ENCODE peak calls at places on chromosomes 16 and 17, in four cellular contexts. L, I, K and A are unnamed samples.

GRCh38 chr16:19524866-19525723 is 1.4 kb downstream of the CCP110 start:
- DNase-seq in L (no peak), I (no peak), K (no peak), A (no peak)

GRCh38 chr17:68771867-68772515 is 170.8 kb upstream of the FAM20A start:
- DNase-seq in L (no peak), I (peak), K (peak), A (peak)

GRCh38 chr17:17635126-17635525 is 43.6 kb upstream of the PEMT start:
- DNase-seq in L (no peak), I (no peak), K (no peak), A (no peak)

GRCh38 chr17:78958556-78959191 is 21.0 kb downstream of the LGALS3BP start:
- DNase-seq in L (no peak), I (peak), K (no peak), A (no peak)

GRCh38 chr16:69319381-69319780 is 8.2 kb downstream of the VPS4A start:
- DNase-seq in L (no peak), I (no peak), K (no peak), A (no peak)

GRCh38 chr17:70184770-70185169 is 15.4 kb downstream of the KCNJ2 start:
- DNase-seq in L (no peak), I (no peak), K (no peak), A (no peak)

GRCh38 chr16:70738083-70738977 is 52.5 kb upstream of the MTSS2 start:
- DNase-seq in L (peak), I (peak), K (peak), A (peak)

GRCh38 chr17:6495450-6496115 is 51.3 kb downstream of the PIMREG start:
- DNase-seq in L (no peak), I (no peak), K (no peak), A (no peak)

GRCh38 chr16:11264155-11264832 is 4.8 kb downstream of the TNP2 start:
- DNase-seq in L (no peak), I (no peak), K (no peak), A (no peak)

GRCh38 chr17:40566027-40566426 is 755 bp upstream of the CCR7 start:
- DNase-seq in L (no peak), I (no peak), K (no peak), A (no peak)

GRCh38 chr17:79019631-79020584 is 4.1 kb upstream of the C1QTNF1 start:
- DNase-seq in L (no peak), I (peak), K (peak), A (no peak)

GRCh38 chr16:11563493-11564040 is 23.2 kb downstream of the LITAF start:
- DNase-seq in L (no peak), I (no peak), K (peak), A (no peak)

GRCh38 chr16:30658731-30659506 is 688 bp downstream of the FBRS start:
- DNase-seq in L (peak), I (peak), K (peak), A (peak)

GRCh38 chr16:30893082-30893743 is 664 bp downstream of the BCL7C start:
- DNase-seq in L (peak), I (peak), K (no peak), A (no peak)

GRCh38 chr17:62718420-62718819 is 89.7 kb downstream of the MARCHF10 start:
- DNase-seq in L (no peak), I (no peak), K (no peak), A (no peak)

GRCh38 chr17:73025041-73025440 is 67.4 kb downstream of the SLC39A11 start:
- DNase-seq in L (no peak), I (no peak), K (no peak), A (no peak)

GRCh38 chr16:1300664-1301476 is 8.6 kb upstream of the UBE2I start:
- DNase-seq in L (peak), I (peak), K (peak), A (peak)

GRCh38 chr17:70336411-70336810 is 167.1 kb downstream of the KCNJ2 start:
- DNase-seq in L (no peak), I (no peak), K (no peak), A (no peak)

GRCh38 chr16:88910284-88911147 is 44.1 kb upstream of the PABPN1L start:
- DNase-seq in L (no peak), I (no peak), K (no peak), A (no peak)

GRCh38 chr17:46978489-46979022 is 497 bp downstream of the RPRML start:
- DNase-seq in L (peak), I (peak), K (no peak), A (peak)

GRCh38 chr17:35291802-35292201 is 48.9 kb downstream of the SLFN5 start:
- DNase-seq in L (no peak), I (no peak), K (no peak), A (no peak)

GRCh38 chr16:6732166-6732565 is 600.5 kb upstream of the RBFOX1 start:
- DNase-seq in L (no peak), I (no peak), K (no peak), A (no peak)

GRCh38 chr17:56440391-56440790 is 153.1 kb upstream of the NOG start:
- DNase-seq in L (no peak), I (no peak), K (no peak), A (no peak)

GRCh38 chr17:55518549-55518948 is 7.3 kb upstream of the SMIM36 start:
- DNase-seq in L (no peak), I (no peak), K (no peak), A (no peak)

GRCh38 chr17:19830061-19830460 is 37.7 kb downstream of the ULK2 start:
- DNase-seq in L (no peak), I (no peak), K (no peak), A (no peak)

GRCh38 chr17:59026176-59026939 is 80.3 kb downstream of the TRIM37 start:
- DNase-seq in L (no peak), I (no peak), K (no peak), A (no peak)

GRCh38 chr17:45143767-45144198 is 4.5 kb upstream of the HEXIM1 start:
- DNase-seq in L (peak), I (peak), K (no peak), A (no peak)

GRCh38 chr17:1563786-1564613 is 1.4 kb upstream of the PITPNA start:
- DNase-seq in L (no peak), I (peak), K (no peak), A (no peak)

GRCh38 chr17:35257080-35257701 is 14.3 kb downstream of the SLFN5 start:
- DNase-seq in L (no peak), I (no peak), K (peak), A (no peak)

GRCh38 chr17:68060336-68060735 is 24.8 kb downstream of the KPNA2 start:
- DNase-seq in L (no peak), I (no peak), K (no peak), A (no peak)

GRCh38 chr17:28174352-28175046 is 132.0 kb downstream of the NLK start:
- DNase-seq in L (no peak), I (no peak), K (no peak), A (no peak)

GRCh38 chr17:65220732-65221131 is 83.6 kb downstream of the RGS9 start:
- DNase-seq in L (no peak), I (no peak), K (no peak), A (no peak)

GRCh38 chr17:76726766-76727718 is at the start of gene METTL23:
- DNase-seq in L (peak), I (no peak), K (peak), A (peak)

GRCh38 chr17:72119963-72120877 is 600 bp upstream of the SOX9 start:
- DNase-seq in L (peak), I (no peak), K (peak), A (peak)

GRCh38 chr17:2722611-2723010 is 11.0 kb upstream of the CLUH start:
- DNase-seq in L (no peak), I (no peak), K (no peak), A (no peak)

GRCh38 chr17:8940866-8941471 is 24.5 kb downstream of the PIK3R5 start:
- DNase-seq in L (no peak), I (no peak), K (no peak), A (no peak)

DNA sequence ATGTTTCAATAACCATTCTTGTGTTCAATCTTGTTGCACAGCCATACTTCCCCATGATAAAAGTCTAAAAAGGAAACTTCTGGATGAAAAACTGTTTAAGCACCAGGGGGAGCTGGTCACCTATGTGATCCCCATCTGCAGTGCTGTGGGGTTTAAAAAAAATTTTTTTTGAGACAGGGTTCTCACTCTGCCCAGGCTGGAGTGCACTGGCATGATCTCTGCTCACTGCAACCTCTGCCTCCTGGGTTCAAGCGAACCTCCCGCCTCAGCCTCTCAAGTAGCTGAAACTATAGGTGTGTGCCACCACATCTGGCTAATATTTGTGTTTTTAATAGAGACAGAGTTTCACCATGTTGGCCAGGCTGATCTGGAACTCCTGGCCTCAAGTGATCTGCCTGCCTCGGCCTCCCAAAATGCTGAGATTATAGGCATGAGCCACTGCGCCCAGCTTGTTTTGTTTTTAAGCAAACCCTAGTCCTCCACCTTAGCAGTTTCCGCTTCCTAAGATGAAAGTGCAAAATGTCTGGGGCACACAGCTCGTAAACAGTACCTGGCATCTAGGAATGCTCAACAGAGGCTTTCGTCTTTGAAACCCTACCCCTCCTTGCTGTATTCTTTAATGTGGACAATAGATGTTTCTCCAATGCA is 25.4 kb downstream of the DNAJA2 start:
- DNase-seq in L (peak), I (peak), K (peak), A (peak)
- TF ChIP-seq SP1 in L (no peak), I (no peak), K (no peak), A (no peak)

GRCh38 chr17:31582151-31582907 is 190.9 kb downstream of the RAB11FIP4 start:
- DNase-seq in L (no peak), I (no peak), K (no peak), A (no peak)
- TF ChIP-seq ELF4 in L (no peak), I (no peak), K (no peak), A (no peak)

GRCh38 chr16:4701791-4702465 is 8.6 kb downstream of the NUDT16L1 start:
- DNase-seq in L (no peak), I (no peak), K (no peak), A (no peak)
- TF ChIP-seq SP1 in L (no peak), I (no peak), K (no peak), A (no peak)

DNA sequence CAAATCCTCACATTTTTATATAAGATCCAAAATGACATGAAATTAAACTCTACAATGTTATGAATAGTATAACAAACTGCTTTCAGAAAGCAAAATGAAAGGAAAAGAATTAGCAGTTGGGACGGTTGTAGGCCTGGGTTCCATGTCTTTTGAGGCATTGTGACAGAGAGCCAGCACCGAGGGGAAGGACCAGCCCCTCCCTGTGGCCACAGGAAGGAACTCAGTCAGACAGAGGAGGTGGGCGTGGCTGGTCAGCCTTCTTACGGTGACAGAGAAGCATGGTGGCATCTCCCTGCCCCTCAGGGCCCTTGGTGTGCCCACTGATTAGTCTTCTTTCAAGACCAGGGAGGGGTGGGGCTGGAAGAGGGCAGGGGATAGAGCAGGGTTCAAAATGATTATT is 5.7 kb downstream of the ZNF319 start:
- DNase-seq in L (peak), I (peak), K (peak), A (peak)
- TF ChIP-seq ELF4 in L (no peak), I (no peak), K (no peak), A (no peak)

DNA sequence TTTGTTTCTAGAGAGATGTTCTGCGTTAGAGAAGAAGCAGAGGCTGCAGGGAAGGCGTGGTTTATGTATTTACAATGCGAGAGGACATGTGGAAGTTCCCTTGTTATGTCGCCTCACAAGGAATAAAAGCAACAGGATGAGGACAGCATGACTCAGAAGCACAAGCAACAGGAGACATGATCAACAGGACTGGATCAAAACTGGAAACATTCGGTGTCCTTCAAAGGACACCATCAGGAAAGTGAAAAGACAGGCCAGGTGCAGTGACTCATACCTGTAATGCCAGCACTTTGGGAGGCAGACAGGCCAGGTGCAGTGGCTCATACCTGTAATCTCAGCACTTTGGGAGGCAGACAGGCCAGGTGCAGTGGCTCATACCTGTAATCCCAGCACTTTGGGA is 52.6 kb downstream of the CCDC57 start:
- DNase-seq in L (no peak), I (no peak), K (no peak), A (no peak)
- TF ChIP-seq SP1 in L (no peak), I (no peak), K (no peak), A (no peak)

GRCh38 chr17:16583781-16584180 is 14.8 kb upstream of the ZNF287 start:
- DNase-seq in L (no peak), I (no peak), K (no peak), A (no peak)

GRCh38 chr17:16585796-16586195 is 16.8 kb upstream of the ZNF287 start:
- DNase-seq in L (no peak), I (no peak), K (no peak), A (no peak)

GRCh38 chr17:16584273-16584995 is 15.4 kb upstream of the ZNF287 start:
- DNase-seq in L (peak), I (peak), K (peak), A (no peak)

GRCh38 chr17:16593356-16594102 is 24.5 kb upstream of the ZNF287 start:
- DNase-seq in L (no peak), I (no peak), K (peak), A (no peak)

DNA sequence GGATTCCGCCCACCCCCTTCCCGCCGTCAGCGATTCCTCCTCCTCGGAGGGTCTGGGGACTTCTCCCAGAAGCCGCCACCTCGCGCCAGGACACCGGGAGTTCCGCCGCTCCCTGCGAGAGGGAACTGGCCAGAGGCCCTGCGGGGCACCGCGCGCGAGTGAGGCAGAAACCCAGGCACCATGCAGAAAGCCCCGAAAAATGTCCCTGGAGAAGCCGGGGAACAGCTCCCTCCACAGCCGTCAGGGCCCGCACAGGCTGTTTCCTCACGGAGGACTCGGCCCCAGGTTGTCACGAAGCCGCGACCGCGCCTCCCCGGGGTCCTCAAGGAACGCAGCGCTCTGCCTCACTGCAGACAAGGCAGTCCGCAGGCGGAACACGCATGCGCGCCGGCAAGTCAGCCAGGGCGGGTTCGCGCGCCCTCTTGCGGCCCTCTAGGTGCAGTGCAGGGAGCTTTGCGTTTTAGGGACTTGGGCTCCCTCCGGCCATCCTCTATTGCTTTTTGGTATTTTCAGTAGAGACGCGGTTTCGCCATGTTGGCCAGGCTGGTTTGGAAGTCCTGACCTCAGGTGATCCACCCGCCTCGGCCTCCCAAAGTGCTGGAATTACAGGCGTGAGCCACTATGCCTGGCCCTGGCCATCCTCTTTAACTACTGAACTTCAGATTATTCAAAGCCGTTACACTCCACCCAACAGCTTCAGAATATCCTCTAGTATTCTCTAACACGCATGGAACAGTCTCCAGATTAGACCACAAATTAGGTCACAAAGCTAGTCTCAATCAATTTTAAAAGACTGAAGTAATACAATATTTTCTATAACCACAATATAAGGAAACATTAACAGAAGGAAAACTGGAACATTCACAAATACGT is 20.3 kb upstream of the ZNF287 start:
- DNase-seq in L (peak), I (peak), K (peak), A (peak)
- TF ChIP-seq ELF4 in L (no peak), I (no peak), K (no peak), A (no peak)

GRCh38 chr16:22220714-22221113 is 14.6 kb downstream of the EEF2K start:
- DNase-seq in L (no peak), I (no peak), K (no peak), A (no peak)
- TF ChIP-seq SP1 in L (no peak), I (no peak), K (no peak), A (no peak)